ENCODE peak calls at places on chromosome 12, in nine cellular contexts. One of them, this sample, is unnamed.

GRCh38 chr12:63164911-63165310 is 13.9 kb upstream of the AVPR1A start:
- DNase-seq in endothelial cell of umbilical vein: no peak
- DNase-seq in HFF-Myc: no peak
- DNase-seq in tibial artery: no peak
- DNase-seq in right atrium auricular region: no peak
- DNase-seq in fibroblast of lung: no peak
- DNase-seq in pancreas: no peak
- DNase-seq in upper lobe of right lung: no peak
- DNase-seq in lung: no peak
- DNase-seq in this sample: no peak

GRCh38 chr12:68623984-68624383 is 13.3 kb downstream of the RAP1B start:
- DNase-seq in upper lobe of right lung: no peak
- DNase-seq in pancreas: no peak
- DNase-seq in lung: no peak
- DNase-seq in right atrium auricular region: no peak
- DNase-seq in HFF-Myc: no peak
- DNase-seq in fibroblast of lung: no peak
- DNase-seq in endothelial cell of umbilical vein: no peak
- DNase-seq in tibial artery: no peak
- DNase-seq in this sample: peak

GRCh38 chr12:45553204-45553603 is 176.3 kb upstream of the ARID2 start:
- DNase-seq in fibroblast of lung: no peak
- DNase-seq in tibial artery: no peak
- DNase-seq in HFF-Myc: no peak
- DNase-seq in endothelial cell of umbilical vein: no peak
- DNase-seq in right atrium auricular region: no peak
- DNase-seq in pancreas: no peak
- DNase-seq in lung: no peak
- DNase-seq in upper lobe of right lung: no peak
- DNase-seq in this sample: no peak

GRCh38 chr12:49674318-49674985 is 32.8 kb downstream of the FMNL3 start:
- DNase-seq in tibial artery: no peak
- DNase-seq in right atrium auricular region: no peak
- DNase-seq in endothelial cell of umbilical vein: no peak
- DNase-seq in pancreas: no peak
- DNase-seq in lung: no peak
- DNase-seq in HFF-Myc: no peak
- DNase-seq in fibroblast of lung: peak
- DNase-seq in upper lobe of right lung: no peak
- DNase-seq in this sample: peak

GRCh38 chr12:38282886-38283285 is 33.7 kb upstream of the ALG10B start:
- DNase-seq in fibroblast of lung: no peak
- DNase-seq in tibial artery: no peak
- DNase-seq in lung: no peak
- DNase-seq in endothelial cell of umbilical vein: no peak
- DNase-seq in pancreas: no peak
- DNase-seq in upper lobe of right lung: no peak
- DNase-seq in right atrium auricular region: no peak
- DNase-seq in HFF-Myc: no peak
- DNase-seq in this sample: no peak

GRCh38 chr12:93979189-93979588 is 169.2 kb upstream of the PLXNC1 start:
- DNase-seq in HFF-Myc: no peak
- DNase-seq in endothelial cell of umbilical vein: peak
- DNase-seq in right atrium auricular region: no peak
- DNase-seq in pancreas: no peak
- DNase-seq in fibroblast of lung: peak
- DNase-seq in upper lobe of right lung: no peak
- DNase-seq in lung: no peak
- DNase-seq in tibial artery: no peak
- DNase-seq in this sample: peak

GRCh38 chr12:58081488-58081887 is 140.1 kb downstream of the ATP23 start:
- DNase-seq in HFF-Myc: no peak
- DNase-seq in pancreas: no peak
- DNase-seq in upper lobe of right lung: no peak
- DNase-seq in right atrium auricular region: no peak
- DNase-seq in endothelial cell of umbilical vein: no peak
- DNase-seq in fibroblast of lung: no peak
- DNase-seq in tibial artery: no peak
- DNase-seq in lung: no peak
- DNase-seq in this sample: no peak

GRCh38 chr12:102503871-102504270 is 23.5 kb upstream of the IGF1 start:
- DNase-seq in HFF-Myc: no peak
- DNase-seq in fibroblast of lung: no peak
- DNase-seq in lung: no peak
- DNase-seq in upper lobe of right lung: no peak
- DNase-seq in right atrium auricular region: no peak
- DNase-seq in endothelial cell of umbilical vein: no peak
- DNase-seq in tibial artery: no peak
- DNase-seq in pancreas: no peak
- DNase-seq in this sample: no peak

GRCh38 chr12:131140069-131140435 is 186.3 kb downstream of the ADGRD1 start:
- DNase-seq in endothelial cell of umbilical vein: no peak
- DNase-seq in HFF-Myc: no peak
- DNase-seq in lung: no peak
- DNase-seq in pancreas: no peak
- DNase-seq in fibroblast of lung: no peak
- DNase-seq in tibial artery: no peak
- DNase-seq in right atrium auricular region: no peak
- DNase-seq in upper lobe of right lung: no peak
- DNase-seq in this sample: no peak

GRCh38 chr12:27852117-27852516 is 72.1 kb upstream of the MANSC4 start:
- DNase-seq in HFF-Myc: no peak
- DNase-seq in lung: no peak
- DNase-seq in tibial artery: no peak
- DNase-seq in endothelial cell of umbilical vein: no peak
- DNase-seq in pancreas: no peak
- DNase-seq in right atrium auricular region: no peak
- DNase-seq in upper lobe of right lung: no peak
- DNase-seq in fibroblast of lung: no peak
- DNase-seq in this sample: no peak

GRCh38 chr12:80195737-80196136 is 96.4 kb downstream of the OTOGL start:
- DNase-seq in HFF-Myc: no peak
- DNase-seq in pancreas: no peak
- DNase-seq in upper lobe of right lung: no peak
- DNase-seq in tibial artery: no peak
- DNase-seq in fibroblast of lung: no peak
- DNase-seq in right atrium auricular region: no peak
- DNase-seq in lung: no peak
- DNase-seq in endothelial cell of umbilical vein: no peak
- DNase-seq in this sample: no peak

GRCh38 chr12:131940121-131940520 is 9.6 kb upstream of the EP400 start:
- DNase-seq in upper lobe of right lung: peak
- DNase-seq in lung: no peak
- DNase-seq in right atrium auricular region: no peak
- DNase-seq in HFF-Myc: no peak
- DNase-seq in fibroblast of lung: no peak
- DNase-seq in pancreas: peak
- DNase-seq in tibial artery: no peak
- DNase-seq in endothelial cell of umbilical vein: no peak
- DNase-seq in this sample: no peak

GRCh38 chr12:86261606-86262005 is 5.4 kb upstream of the MGAT4C start:
- DNase-seq in endothelial cell of umbilical vein: no peak
- DNase-seq in lung: no peak
- DNase-seq in HFF-Myc: no peak
- DNase-seq in right atrium auricular region: no peak
- DNase-seq in fibroblast of lung: peak
- DNase-seq in upper lobe of right lung: no peak
- DNase-seq in pancreas: no peak
- DNase-seq in tibial artery: no peak
- DNase-seq in this sample: no peak

DNA sequence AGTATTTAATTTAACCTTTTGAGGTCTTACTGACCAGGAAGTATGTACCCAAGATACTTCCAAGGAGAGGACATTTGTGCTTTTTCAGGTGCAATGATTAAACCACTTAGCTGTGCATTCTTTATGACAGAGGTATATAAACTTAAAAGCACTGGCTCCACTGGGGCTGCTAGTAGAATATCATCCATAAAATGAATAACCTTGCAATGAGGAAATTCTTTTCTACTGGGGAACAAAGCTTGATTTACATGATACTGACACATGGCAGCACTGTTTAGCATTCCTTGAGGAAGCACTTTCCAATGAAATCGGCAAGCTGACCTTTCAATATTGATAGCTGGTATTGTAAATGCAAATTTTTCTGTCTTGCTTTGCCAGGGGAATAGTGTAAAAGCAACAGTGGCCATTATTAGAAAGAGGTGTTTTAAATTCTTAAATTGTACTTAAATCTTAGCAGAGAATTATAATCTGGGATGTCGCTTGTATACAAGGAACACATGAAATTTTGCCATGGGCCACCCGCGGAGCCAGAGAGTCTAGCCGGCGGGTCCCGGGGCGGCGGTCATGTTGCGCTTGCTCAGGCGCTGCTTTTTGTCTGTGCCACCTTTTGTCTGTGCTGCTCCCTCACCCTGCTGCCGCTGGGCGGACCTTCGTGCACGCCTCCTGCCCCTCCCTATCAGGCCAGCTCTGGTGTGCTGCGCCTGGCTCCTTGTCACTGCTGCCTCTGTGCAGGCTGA is 20.9 kb upstream of the BLTP3B start:
- DNase-seq in fibroblast of lung: peak
- DNase-seq in pancreas: peak
- DNase-seq in tibial artery: peak
- DNase-seq in endothelial cell of umbilical vein: peak
- DNase-seq in upper lobe of right lung: peak
- DNase-seq in HFF-Myc: no peak
- DNase-seq in right atrium auricular region: peak
- DNase-seq in lung: peak
- DNase-seq in this sample: peak
- TF ChIP-seq CTCF in fibroblast of lung: no peak
- TF ChIP-seq CTCF in pancreas: no peak
- TF ChIP-seq CTCF in tibial artery: peak
- TF ChIP-seq CTCF in endothelial cell of umbilical vein: no peak
- TF ChIP-seq CTCF in upper lobe of right lung: peak
- TF ChIP-seq CTCF in HFF-Myc: no peak
- TF ChIP-seq CTCF in right atrium auricular region: no peak
- TF ChIP-seq CTCF in lung: no peak
- TF ChIP-seq CTCF in this sample: no peak

GRCh38 chr12:10128687-10129086 is 1.3 kb downstream of the CLEC7A start:
- DNase-seq in tibial artery: no peak
- DNase-seq in lung: no peak
- DNase-seq in upper lobe of right lung: no peak
- DNase-seq in endothelial cell of umbilical vein: no peak
- DNase-seq in pancreas: no peak
- DNase-seq in fibroblast of lung: no peak
- DNase-seq in right atrium auricular region: no peak
- DNase-seq in HFF-Myc: no peak
- DNase-seq in this sample: no peak
- H3K4me3 ChIP-seq in tibial artery: no peak
- H3K4me3 ChIP-seq in lung: no peak
- H3K4me3 ChIP-seq in upper lobe of right lung: peak
- H3K4me3 ChIP-seq in endothelial cell of umbilical vein: no peak
- H3K4me3 ChIP-seq in pancreas: no peak
- H3K4me3 ChIP-seq in fibroblast of lung: no peak
- H3K4me3 ChIP-seq in right atrium auricular region: no peak
- H3K4me3 ChIP-seq in HFF-Myc: no peak
- H3K4me3 ChIP-seq in this sample: no peak

DNA sequence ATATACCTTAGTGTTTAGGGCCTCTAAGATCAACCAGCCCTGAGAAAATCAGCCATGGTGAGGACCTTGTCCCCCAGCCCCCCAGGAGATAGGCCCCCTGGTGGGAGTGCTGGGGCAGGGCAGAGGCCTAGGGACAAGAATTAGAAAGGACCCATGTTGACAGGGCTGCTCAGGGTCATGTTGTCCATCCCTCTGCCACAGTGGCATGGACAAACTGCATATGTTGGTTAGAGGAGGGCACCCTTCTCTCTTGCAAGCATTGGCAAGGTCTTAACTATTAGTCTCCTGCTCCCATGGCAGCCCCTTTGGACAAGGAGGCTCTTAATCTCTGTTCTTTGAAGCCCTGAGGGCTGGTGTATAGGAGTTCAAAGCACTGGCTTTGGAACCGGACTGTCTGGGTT is 755 bp upstream of the PTPN6 start:
- DNase-seq in right atrium auricular region: no peak
- DNase-seq in upper lobe of right lung: peak
- DNase-seq in fibroblast of lung: no peak
- DNase-seq in HFF-Myc: no peak
- DNase-seq in lung: no peak
- DNase-seq in endothelial cell of umbilical vein: no peak
- DNase-seq in pancreas: peak
- DNase-seq in tibial artery: no peak
- DNase-seq in this sample: no peak
- TF ChIP-seq CTCF in right atrium auricular region: no peak
- TF ChIP-seq CTCF in upper lobe of right lung: peak
- TF ChIP-seq CTCF in fibroblast of lung: peak
- TF ChIP-seq CTCF in HFF-Myc: no peak
- TF ChIP-seq CTCF in lung: no peak
- TF ChIP-seq CTCF in endothelial cell of umbilical vein: peak
- TF ChIP-seq CTCF in pancreas: no peak
- TF ChIP-seq CTCF in tibial artery: no peak
- TF ChIP-seq CTCF in this sample: peak

GRCh38 chr12:31261744-31262143 is 64.2 kb downstream of the SINHCAF start:
- DNase-seq in lung: no peak
- DNase-seq in upper lobe of right lung: no peak
- DNase-seq in pancreas: no peak
- DNase-seq in fibroblast of lung: no peak
- DNase-seq in HFF-Myc: no peak
- DNase-seq in endothelial cell of umbilical vein: no peak
- DNase-seq in right atrium auricular region: no peak
- DNase-seq in tibial artery: no peak
- DNase-seq in this sample: no peak

GRCh38 chr12:31260840-31261239 is 65.1 kb downstream of the SINHCAF start:
- DNase-seq in lung: no peak
- DNase-seq in fibroblast of lung: no peak
- DNase-seq in pancreas: no peak
- DNase-seq in tibial artery: no peak
- DNase-seq in HFF-Myc: no peak
- DNase-seq in right atrium auricular region: no peak
- DNase-seq in upper lobe of right lung: no peak
- DNase-seq in endothelial cell of umbilical vein: no peak
- DNase-seq in this sample: no peak

GRCh38 chr12:31267966-31268365 is 58.0 kb downstream of the SINHCAF start:
- DNase-seq in upper lobe of right lung: no peak
- DNase-seq in right atrium auricular region: no peak
- DNase-seq in pancreas: no peak
- DNase-seq in fibroblast of lung: no peak
- DNase-seq in lung: no peak
- DNase-seq in tibial artery: no peak
- DNase-seq in endothelial cell of umbilical vein: no peak
- DNase-seq in HFF-Myc: no peak
- DNase-seq in this sample: no peak

GRCh38 chr12:31265722-31266121 is 60.2 kb downstream of the SINHCAF start:
- DNase-seq in tibial artery: no peak
- DNase-seq in pancreas: no peak
- DNase-seq in fibroblast of lung: no peak
- DNase-seq in upper lobe of right lung: no peak
- DNase-seq in HFF-Myc: no peak
- DNase-seq in endothelial cell of umbilical vein: no peak
- DNase-seq in lung: no peak
- DNase-seq in right atrium auricular region: no peak
- DNase-seq in this sample: no peak

DNA sequence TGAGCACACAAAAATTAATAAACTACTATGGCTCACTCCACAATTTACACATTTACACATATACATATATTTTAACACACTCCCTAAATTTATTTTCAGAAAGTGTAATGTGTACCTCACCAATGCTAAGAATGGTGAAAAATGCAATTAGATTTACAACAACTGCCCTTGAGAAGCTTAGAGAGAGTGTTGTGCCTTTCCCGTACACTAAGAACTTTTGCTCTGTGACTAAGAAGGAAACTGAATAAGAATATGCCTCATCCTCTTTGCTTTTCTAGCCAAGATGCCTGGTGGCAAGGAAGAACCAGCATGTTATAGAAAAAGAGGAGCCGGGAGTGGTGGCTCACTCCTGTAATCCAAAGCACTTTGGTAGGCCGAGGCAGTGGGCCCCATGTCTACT is 62.3 kb downstream of the SINHCAF start:
- DNase-seq in right atrium auricular region: no peak
- DNase-seq in tibial artery: no peak
- DNase-seq in pancreas: no peak
- DNase-seq in lung: no peak
- DNase-seq in HFF-Myc: no peak
- DNase-seq in endothelial cell of umbilical vein: no peak
- DNase-seq in upper lobe of right lung: no peak
- DNase-seq in fibroblast of lung: no peak
- DNase-seq in this sample: no peak
- H3K4me3 ChIP-seq in right atrium auricular region: no peak
- H3K4me3 ChIP-seq in tibial artery: no peak
- H3K4me3 ChIP-seq in pancreas: no peak
- H3K4me3 ChIP-seq in lung: no peak
- H3K4me3 ChIP-seq in HFF-Myc: no peak
- H3K4me3 ChIP-seq in endothelial cell of umbilical vein: no peak
- H3K4me3 ChIP-seq in upper lobe of right lung: no peak
- H3K4me3 ChIP-seq in fibroblast of lung: no peak
- H3K4me3 ChIP-seq in this sample: no peak

This sample was measured in astrocyte of the spinal cord.